ENCODE peak calls at places on chromosomes 12 and 14, in nine cellular contexts. U is LHCN-M2; S is fibroblast of the aortic adventitia; B is NCI-H1092 treated with DMSO at 0.1 percent for 48 hours; P is activated T-helper 1 cell treated with anti-CD3 and anti-CD28 coated beads, Interleukin-2, amount 50 U/mL, for 16 hours; H is T-cell; A is AG08395; G is Caki2; F is NCI-H1417 treated with DMSO at 0.1 percent for 48 hours. T is an unnamed sample.

GRCh38 chr12:57211791-57212700 is 4.5 kb upstream of the NXPH4 start:
- DNase-seq in P (no peak), U (peak), G (no peak), F (no peak), S (no peak), B (no peak), A (no peak), H (no peak), T (no peak)

GRCh38 chr14:51603495-51603894 is 48.2 kb upstream of the FRMD6 start:
- DNase-seq in F (no peak), U (no peak), B (no peak), H (no peak), S (peak), P (no peak), A (no peak), G (no peak), T (no peak)

GRCh38 chr12:91825999-91826398 is 319.6 kb downstream of the BTG1 start:
- DNase-seq in F (no peak), A (no peak), S (no peak), U (no peak), G (no peak), H (no peak), B (no peak), P (no peak), T (no peak)

GRCh38 chr14:76754586-76754985 is 6.7 kb upstream of the VASH1 start:
- DNase-seq in A (no peak), B (no peak), P (no peak), U (no peak), H (no peak), F (no peak), S (no peak), G (no peak), T (no peak)

GRCh38 chr14:80496090-80496489 is 284.8 kb upstream of the DIO2 start:
- DNase-seq in S (no peak), H (no peak), U (no peak), F (no peak), P (no peak), A (no peak), B (no peak), G (no peak), T (no peak)

GRCh38 chr12:124752437-124753229 is 111.0 kb downstream of the SCARB1 start:
- DNase-seq in U (peak), S (peak), A (peak), F (no peak), G (peak), H (no peak), P (no peak), B (no peak), T (no peak)

GRCh38 chr12:4001869-4002268 is 128.7 kb upstream of the PARP11 start:
- DNase-seq in G (no peak), A (no peak), S (no peak), U (no peak), H (no peak), B (no peak), F (no peak), P (no peak), T (no peak)

GRCh38 chr14:85243306-85243705 is 286.6 kb upstream of the FLRT2 start:
- DNase-seq in A (no peak), S (no peak), G (no peak), B (no peak), U (no peak), P (no peak), H (no peak), F (no peak), T (no peak)

GRCh38 chr12:129109174-129110001 is 256.1 kb downstream of the GLT1D1 start:
- DNase-seq in H (no peak), S (no peak), B (no peak), U (no peak), A (no peak), F (no peak), P (no peak), G (no peak), T (no peak)

GRCh38 chr14:77305696-77306095 is 15.0 kb downstream of the POMT2 start:
- DNase-seq in S (no peak), U (no peak), B (no peak), H (no peak), A (no peak), F (no peak), P (no peak), G (no peak), T (no peak)

GRCh38 chr14:104820669-104821228 is 19.8 kb downstream of the ZBTB42 start:
- DNase-seq in U (peak), F (no peak), B (no peak), P (no peak), G (no peak), A (peak), H (no peak), S (peak), T (no peak)

GRCh38 chr14:100159107-100159864 is at the start of gene DEGS2:
- DNase-seq in P (peak), B (peak), A (no peak), G (no peak), F (no peak), U (no peak), H (peak), S (no peak), T (peak)

GRCh38 chr14:68681256-68681655 is 111.6 kb downstream of the ZFP36L1 start:
- DNase-seq in F (no peak), H (no peak), P (no peak), G (no peak), S (no peak), U (no peak), A (no peak), B (no peak), T (no peak)

GRCh38 chr12:97921957-97922722 is 459.5 kb downstream of the RMST start:
- DNase-seq in B (no peak), A (peak), U (peak), P (no peak), F (no peak), S (peak), G (no peak), H (no peak), T (no peak)

GRCh38 chr12:88579572-88579940 is 715 bp downstream of the KITLG start:
- DNase-seq in U (no peak), S (no peak), H (no peak), A (peak), P (no peak), G (no peak), F (no peak), B (peak), T (no peak)

GRCh38 chr12:109993091-109993490 is 3.1 kb downstream of the GIT2 start:
- DNase-seq in F (no peak), G (no peak), B (no peak), H (no peak), U (no peak), S (no peak), P (no peak), A (no peak), T (no peak)

GRCh38 chr12:90954921-90955320 is at the start of gene CCER1:
- DNase-seq in A (no peak), B (no peak), P (no peak), S (no peak), U (no peak), H (no peak), F (no peak), G (no peak), T (no peak)

GRCh38 chr12:70849265-70849960 is 71.1 kb downstream of the PTPRR start:
- DNase-seq in B (peak), H (no peak), U (peak), F (no peak), A (peak), P (no peak), G (peak), S (peak), T (no peak)

GRCh38 chr12:100741084-100741711 is 53.4 kb upstream of the ANO4 start:
- DNase-seq in P (no peak), G (peak), U (no peak), B (peak), F (peak), S (peak), A (peak), H (no peak), T (no peak)

GRCh38 chr12:118397693-118398440 is 21.5 kb downstream of the SUDS3 start:
- DNase-seq in G (no peak), H (no peak), A (no peak), S (no peak), U (no peak), B (no peak), P (no peak), F (no peak), T (no peak)

GRCh38 chr12:93976024-93976423 is 172.4 kb upstream of the PLXNC1 start:
- DNase-seq in S (no peak), U (no peak), P (no peak), A (no peak), F (no peak), B (no peak), H (no peak), G (no peak), T (no peak)

GRCh38 chr12:49866859-49867579 is 24.1 kb upstream of the BCDIN3D start:
- DNase-seq in P (peak), F (no peak), B (peak), G (peak), H (peak), A (peak), S (peak), U (peak), T (peak)

GRCh38 chr14:24042733-24043132 is 9.1 kb upstream of the CARMIL3 start:
- DNase-seq in U (no peak), P (no peak), A (no peak), S (peak), B (no peak), H (no peak), F (no peak), G (no peak), T (no peak)

GRCh38 chr12:66036317-66036716 is 94.2 kb downstream of the LLPH start:
- DNase-seq in A (peak), S (peak), G (peak), F (no peak), H (no peak), B (no peak), P (no peak), U (peak), T (no peak)

GRCh38 chr12:26152507-26153102 is 27.8 kb upstream of the BHLHE41 start:
- DNase-seq in H (no peak), B (no peak), U (peak), S (no peak), G (no peak), P (no peak), F (no peak), A (no peak), T (no peak)

GRCh38 chr12:67751376-67751928 is 102.9 kb downstream of the DYRK2 start:
- DNase-seq in S (no peak), B (no peak), F (no peak), U (no peak), H (no peak), P (no peak), G (no peak), A (peak), T (no peak)

GRCh38 chr12:80702889-80703605 is 4.4 kb upstream of the MYF6 start:
- DNase-seq in H (no peak), B (no peak), G (peak), S (peak), F (no peak), P (no peak), A (peak), U (peak), T (no peak)

GRCh38 chr12:41980390-41980789 is 164.3 kb downstream of the GXYLT1 start:
- DNase-seq in B (no peak), F (no peak), P (no peak), S (no peak), A (no peak), G (no peak), U (no peak), H (no peak), T (no peak)

GRCh38 chr12:7113389-7113871 is 4.4 kb upstream of the C1RL start:
- DNase-seq in F (no peak), U (peak), H (no peak), A (peak), P (no peak), S (peak), G (peak), B (peak), T (peak)